ENCODE peak calls at places on chromosomes 6 and 20, in seven cellular contexts. P, G, R, Q, U, O and S are unnamed samples. For H3K4me1, the result is how much of the 10 kb centered on the place peaks cover.

GRCh38 chr6:155274106-155274505 is 10.3 kb downstream of the CLDN20 start:
- DNase-seq in Q (no peak), U (no peak), P (peak), O (no peak), R (no peak), G (no peak), S (no peak)

GRCh38 chr6:120173250-120173649 is 823.7 kb upstream of the MAN1A1 start:
- DNase-seq in Q (no peak), P (no peak), G (no peak), U (no peak), O (no peak), R (no peak), S (no peak)

GRCh38 chr6:142804490-142804889 is 140.5 kb downstream of the HIVEP2 start:
- DNase-seq in U (no peak), O (no peak), P (no peak), R (no peak), G (no peak), Q (no peak), S (no peak)

GRCh38 chr20:49151437-49151836 is 36.7 kb downstream of the STAU1 start:
- DNase-seq in P (no peak), G (no peak), Q (no peak), O (no peak), U (no peak), R (no peak), S (no peak)

GRCh38 chr6:36333889-36334288 is 2.8 kb downstream of the BNIP5 start:
- DNase-seq in Q (no peak), O (no peak), R (no peak), P (no peak), U (no peak), G (no peak), S (no peak)

GRCh38 chr20:51803157-51803854 is 985 bp upstream of the SALL4 start:
- DNase-seq in Q (no peak), O (no peak), U (no peak), P (no peak), R (no peak), G (no peak), S (no peak)

GRCh38 chr6:2940010-2940850 is 31.1 kb downstream of the SERPINB6 start:
- DNase-seq in R (peak), O (no peak), G (no peak), U (no peak), P (no peak), Q (no peak), S (no peak)

GRCh38 chr6:98047881-98048280 is 764.9 kb upstream of the MMS22L start:
- DNase-seq in R (no peak), G (no peak), P (no peak), U (no peak), Q (no peak), O (no peak), S (no peak)

GRCh38 chr6:82842721-82843120 is 222.9 kb downstream of the UBE3D start:
- DNase-seq in Q (no peak), P (peak), R (no peak), G (peak), O (no peak), U (no peak), S (no peak)

GRCh38 chr6:43060755-43061633 is 1.6 kb downstream of the KLC4 start:
- DNase-seq in R (no peak), O (no peak), Q (no peak), G (no peak), P (no peak), U (peak), S (no peak)

GRCh38 chr6:1766663-1767062 is 156.9 kb downstream of the FOXC1 start:
- DNase-seq in Q (peak), G (peak), R (no peak), O (no peak), U (no peak), P (peak), S (peak)

GRCh38 chr20:49450281-49450707 is 32.2 kb downstream of the KCNB1 start:
- DNase-seq in P (no peak), G (no peak), O (no peak), Q (no peak), U (no peak), R (no peak), S (no peak)

GRCh38 chr6:88499436-88499835 is 333.3 kb upstream of the CNR1 start:
- DNase-seq in P (no peak), G (no peak), R (no peak), O (no peak), Q (no peak), U (no peak), S (no peak)

GRCh38 chr6:166586424-166587156 is at the start of gene RAMACL:
- DNase-seq in U (no peak), P (no peak), Q (no peak), G (no peak), R (no peak), O (no peak), S (peak)

GRCh38 chr6:140602431-140602836 is 1228.0 kb upstream of the CITED2 start:
- DNase-seq in O (no peak), Q (no peak), P (no peak), U (no peak), R (no peak), G (no peak), S (no peak)

GRCh38 chr6:17905611-17906592 is 81.5 kb downstream of the KIF13A start:
- DNase-seq in P (peak), U (no peak), R (no peak), O (no peak), G (peak), Q (no peak), S (no peak)

GRCh38 chr6:130421567-130421966 is 55.8 kb downstream of the TMEM200A start:
- DNase-seq in R (no peak), O (no peak), Q (no peak), U (no peak), P (peak), G (peak), S (no peak)

GRCh38 chr20:10313701-10314100 is 95.1 kb downstream of the SNAP25 start:
- DNase-seq in Q (no peak), O (no peak), U (no peak), R (no peak), P (peak), G (peak), S (no peak)

GRCh38 chr20:8608470-8608869 is 460.4 kb upstream of the PLCB4 start:
- DNase-seq in G (no peak), P (no peak), U (no peak), Q (no peak), O (no peak), R (no peak), S (no peak)
- H3K4me1 ChIP-seq in G (under half), P (under half), U (under half), Q (under half), O (under half), R (under half), S (under half)

GRCh38 chr6:132584698-132585097 is 4.8 kb downstream of the TAAR5 start:
- DNase-seq in Q (no peak), R (no peak), U (no peak), O (no peak), G (no peak), P (no peak), S (no peak)
- H3K4me3 ChIP-seq in Q (no peak), R (no peak), U (no peak), O (no peak), G (no peak), P (no peak), S (no peak)

GRCh38 chr6:111866857-111867256 is 6.4 kb downstream of the FYN start:
- DNase-seq in G (no peak), O (no peak), Q (no peak), P (no peak), U (no peak), R (no peak), S (no peak)
- H3K4me1 ChIP-seq in G (under half), O (under half), Q (under half), P (under half), U (under half), R (under half), S (under half)

GRCh38 chr6:35304299-35304698 is 6.7 kb downstream of the DEF6 start:
- DNase-seq in R (no peak), G (peak), O (no peak), U (no peak), Q (no peak), P (no peak), S (no peak)
- H3K4me3 ChIP-seq in R (no peak), G (no peak), O (no peak), U (no peak), Q (no peak), P (no peak), S (no peak)

GRCh38 chr6:20879121-20879520 is 344.9 kb downstream of the CDKAL1 start:
- DNase-seq in P (no peak), G (no peak), Q (no peak), U (no peak), O (no peak), R (no peak), S (no peak)

GRCh38 chr6:20881365-20881764 is 347.1 kb downstream of the CDKAL1 start:
- DNase-seq in P (no peak), O (no peak), Q (no peak), G (no peak), U (no peak), R (no peak), S (no peak)

GRCh38 chr6:20877008-20877937 is 343.0 kb downstream of the CDKAL1 start:
- DNase-seq in R (peak), Q (peak), G (peak), U (no peak), O (peak), P (peak), S (peak)

GRCh38 chr6:20882014-20882413 is 347.8 kb downstream of the CDKAL1 start:
- DNase-seq in Q (no peak), O (no peak), P (no peak), G (no peak), U (no peak), R (no peak), S (no peak)

GRCh38 chr6:20879526-20879925 is 345.3 kb downstream of the CDKAL1 start:
- DNase-seq in U (no peak), Q (no peak), O (no peak), R (no peak), G (peak), P (no peak), S (no peak)
- H3K4me1 ChIP-seq in U (under half), Q (under half), O (under half), R (under half), G (under half), P (under half), S (under half)